ENCODE peak calls at places on chromosomes 3 and 15, in nine cellular contexts. One of them, this sample, is unnamed.

GRCh38 chr3:12993623-12994356 is 79.4 kb downstream of the IQSEC1 start:
- DNase-seq in body of pancreas: peak; percentile 47
- DNase-seq in fibroblast of mammary gland: no peak
- DNase-seq in RWPE2: no peak
- DNase-seq in WTC11: peak; percentile 57
- DNase-seq in brain microvascular endothelial cell: no peak
- DNase-seq in HFF-Myc: no peak
- DNase-seq in A549: peak; percentile 17
- DNase-seq in transverse colon: peak; percentile 34
- DNase-seq in this sample: no peak

GRCh38 chr3:125119752-125120369 is 64.1 kb upstream of the HEG1 start:
- DNase-seq in A549: no peak
- DNase-seq in WTC11: no peak
- DNase-seq in HFF-Myc: no peak
- DNase-seq in RWPE2: no peak
- DNase-seq in fibroblast of mammary gland: no peak
- DNase-seq in transverse colon: no peak
- DNase-seq in body of pancreas: no peak
- DNase-seq in brain microvascular endothelial cell: no peak
- DNase-seq in this sample: no peak

GRCh38 chr15:59298255-59298856 is 74.3 kb downstream of the MYO1E start:
- DNase-seq in A549: no peak
- DNase-seq in WTC11: no peak
- DNase-seq in body of pancreas: no peak
- DNase-seq in RWPE2: peak; percentile 84
- DNase-seq in HFF-Myc: no peak
- DNase-seq in transverse colon: no peak
- DNase-seq in brain microvascular endothelial cell: no peak
- DNase-seq in fibroblast of mammary gland: peak; percentile 32
- DNase-seq in this sample: peak; percentile 81

GRCh38 chr3:155047672-155048071 is 32.4 kb upstream of the MME start:
- DNase-seq in body of pancreas: no peak
- DNase-seq in brain microvascular endothelial cell: no peak
- DNase-seq in transverse colon: no peak
- DNase-seq in fibroblast of mammary gland: no peak
- DNase-seq in WTC11: no peak
- DNase-seq in RWPE2: no peak
- DNase-seq in HFF-Myc: no peak
- DNase-seq in A549: no peak
- DNase-seq in this sample: no peak

GRCh38 chr15:89912145-89912673 is 543 bp downstream of the ARPIN start:
- DNase-seq in HFF-Myc: no peak
- DNase-seq in WTC11: peak; percentile 42
- DNase-seq in fibroblast of mammary gland: peak; percentile 12
- DNase-seq in RWPE2: peak; percentile 66
- DNase-seq in A549: peak; percentile 44
- DNase-seq in body of pancreas: peak; percentile 63
- DNase-seq in brain microvascular endothelial cell: no peak
- DNase-seq in transverse colon: peak; percentile 74
- DNase-seq in this sample: peak; percentile 51

GRCh38 chr15:93358171-93359036 is 269.4 kb upstream of the RGMA start:
- DNase-seq in fibroblast of mammary gland: no peak
- DNase-seq in RWPE2: no peak
- DNase-seq in WTC11: no peak
- DNase-seq in A549: no peak
- DNase-seq in transverse colon: no peak
- DNase-seq in HFF-Myc: no peak
- DNase-seq in brain microvascular endothelial cell: no peak
- DNase-seq in body of pancreas: no peak
- DNase-seq in this sample: no peak

GRCh38 chr15:35519536-35520149 is 26.3 kb downstream of the DPH6 start:
- DNase-seq in RWPE2: no peak
- DNase-seq in WTC11: no peak
- DNase-seq in body of pancreas: no peak
- DNase-seq in A549: peak; percentile 32
- DNase-seq in HFF-Myc: peak; percentile 55
- DNase-seq in fibroblast of mammary gland: peak; percentile 70
- DNase-seq in brain microvascular endothelial cell: peak; percentile 31
- DNase-seq in transverse colon: no peak
- DNase-seq in this sample: no peak

GRCh38 chr3:37969601-37970100 is 20.9 kb upstream of the VILL start:
- DNase-seq in fibroblast of mammary gland: no peak
- DNase-seq in body of pancreas: no peak
- DNase-seq in A549: no peak
- DNase-seq in RWPE2: no peak
- DNase-seq in WTC11: no peak
- DNase-seq in HFF-Myc: no peak
- DNase-seq in transverse colon: no peak
- DNase-seq in brain microvascular endothelial cell: no peak
- DNase-seq in this sample: no peak

GRCh38 chr15:44033894-44034293 is 161.2 kb downstream of the FRMD5 start:
- DNase-seq in WTC11: no peak
- DNase-seq in transverse colon: no peak
- DNase-seq in fibroblast of mammary gland: peak; percentile 77
- DNase-seq in A549: peak; percentile 15
- DNase-seq in brain microvascular endothelial cell: peak; percentile 71
- DNase-seq in HFF-Myc: peak; percentile 33
- DNase-seq in body of pancreas: peak; percentile 21
- DNase-seq in RWPE2: no peak
- DNase-seq in this sample: peak; percentile 50

GRCh38 chr15:55799287-55800212 is 56.6 kb upstream of the PRTG start:
- DNase-seq in body of pancreas: peak; percentile 13
- DNase-seq in WTC11: peak; percentile 79
- DNase-seq in brain microvascular endothelial cell: peak; percentile 53
- DNase-seq in RWPE2: no peak
- DNase-seq in HFF-Myc: no peak
- DNase-seq in transverse colon: peak; percentile 8
- DNase-seq in fibroblast of mammary gland: peak; percentile 66
- DNase-seq in A549: peak; percentile 63
- DNase-seq in this sample: peak; percentile 82

DNA sequence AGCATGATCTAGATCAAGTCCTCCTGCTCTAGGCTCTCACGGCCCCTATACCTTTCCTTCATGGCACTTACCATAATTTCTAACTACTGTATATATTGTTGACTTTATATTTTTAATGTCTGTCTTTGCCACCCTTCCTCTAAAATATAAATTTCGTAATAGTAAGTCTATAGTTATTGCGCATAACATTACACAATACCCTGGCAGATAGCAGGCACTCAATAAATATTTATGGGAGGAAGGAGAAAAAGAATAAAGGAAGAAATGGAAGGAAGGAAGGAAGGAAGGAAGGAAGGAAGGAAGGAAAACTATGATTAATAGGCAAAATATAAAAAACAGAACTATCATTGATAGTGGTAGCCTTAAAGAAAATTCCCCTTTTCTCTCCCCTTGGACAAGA is 190.3 kb upstream of the LMCD1 start:
- DNase-seq in fibroblast of mammary gland: no peak
- DNase-seq in body of pancreas: no peak
- DNase-seq in brain microvascular endothelial cell: no peak
- DNase-seq in RWPE2: no peak
- DNase-seq in WTC11: no peak
- DNase-seq in HFF-Myc: no peak
- DNase-seq in A549: no peak
- DNase-seq in transverse colon: no peak
- DNase-seq in this sample: no peak
- TF ChIP-seq CTCF in fibroblast of mammary gland: no peak
- TF ChIP-seq CTCF in body of pancreas: no peak
- TF ChIP-seq CTCF in brain microvascular endothelial cell: no peak
- TF ChIP-seq CTCF in RWPE2: no peak
- TF ChIP-seq CTCF in WTC11: no peak
- TF ChIP-seq CTCF in HFF-Myc: no peak
- TF ChIP-seq CTCF in A549: no peak
- TF ChIP-seq CTCF in transverse colon: no peak
- TF ChIP-seq CTCF in this sample: no peak

DNA sequence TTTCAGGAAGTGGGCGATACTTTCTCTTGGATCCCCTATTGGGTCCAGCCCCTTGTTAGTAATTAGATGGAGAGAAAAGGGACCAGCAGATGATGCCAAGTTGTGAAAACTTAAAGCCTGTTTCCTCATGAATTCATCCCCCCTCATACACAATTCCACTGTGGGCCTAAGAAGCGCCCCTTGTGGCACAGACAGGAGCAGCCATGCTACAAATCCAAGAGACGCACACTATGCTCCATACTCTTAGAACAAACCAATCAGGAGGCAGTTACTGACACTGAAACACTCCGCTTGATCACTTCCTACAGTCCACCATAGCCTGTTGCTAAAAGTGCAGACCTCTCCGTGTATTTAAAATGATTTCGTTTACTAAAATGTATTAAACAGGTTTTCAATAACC is 111.3 kb upstream of the ARRDC4 start:
- DNase-seq in brain microvascular endothelial cell: no peak
- DNase-seq in A549: peak; percentile 7
- DNase-seq in RWPE2: no peak
- DNase-seq in fibroblast of mammary gland: no peak
- DNase-seq in body of pancreas: no peak
- DNase-seq in HFF-Myc: no peak
- DNase-seq in WTC11: no peak
- DNase-seq in transverse colon: no peak
- DNase-seq in this sample: no peak
- TF ChIP-seq CTCF in brain microvascular endothelial cell: no peak
- TF ChIP-seq CTCF in A549: no peak
- TF ChIP-seq CTCF in RWPE2: peak; percentile 14
- TF ChIP-seq CTCF in fibroblast of mammary gland: no peak
- TF ChIP-seq CTCF in body of pancreas: no peak
- TF ChIP-seq CTCF in HFF-Myc: peak; percentile 6
- TF ChIP-seq CTCF in WTC11: peak; percentile 21
- TF ChIP-seq CTCF in transverse colon: no peak
- TF ChIP-seq CTCF in this sample: no peak

GRCh38 chr3:162398554-162398953 is 901.9 kb downstream of the OTOL1 start:
- DNase-seq in RWPE2: no peak
- DNase-seq in fibroblast of mammary gland: no peak
- DNase-seq in HFF-Myc: no peak
- DNase-seq in transverse colon: no peak
- DNase-seq in brain microvascular endothelial cell: no peak
- DNase-seq in body of pancreas: no peak
- DNase-seq in A549: no peak
- DNase-seq in WTC11: no peak
- DNase-seq in this sample: no peak

GRCh38 chr3:162400697-162401096 is 904.1 kb downstream of the OTOL1 start:
- DNase-seq in A549: no peak
- DNase-seq in HFF-Myc: no peak
- DNase-seq in WTC11: no peak
- DNase-seq in fibroblast of mammary gland: no peak
- DNase-seq in brain microvascular endothelial cell: no peak
- DNase-seq in body of pancreas: no peak
- DNase-seq in RWPE2: no peak
- DNase-seq in transverse colon: no peak
- DNase-seq in this sample: no peak
- TF ChIP-seq CTCF in A549: no peak
- TF ChIP-seq CTCF in HFF-Myc: no peak
- TF ChIP-seq CTCF in WTC11: no peak
- TF ChIP-seq CTCF in fibroblast of mammary gland: no peak
- TF ChIP-seq CTCF in brain microvascular endothelial cell: no peak
- TF ChIP-seq CTCF in body of pancreas: no peak
- TF ChIP-seq CTCF in RWPE2: peak; percentile 20
- TF ChIP-seq CTCF in transverse colon: no peak
- TF ChIP-seq CTCF in this sample: peak; percentile 19

GRCh38 chr15:69413822-69414701 is at the start of gene KIF23:
- DNase-seq in WTC11: peak; percentile 93
- DNase-seq in body of pancreas: peak; percentile 91
- DNase-seq in RWPE2: peak; percentile 99
- DNase-seq in fibroblast of mammary gland: peak; percentile 85
- DNase-seq in transverse colon: peak; percentile 95
- DNase-seq in brain microvascular endothelial cell: peak; percentile 92
- DNase-seq in A549: peak; percentile 97
- DNase-seq in HFF-Myc: peak; percentile 75
- DNase-seq in this sample: peak; percentile 97
- TF ChIP-seq CTCF in WTC11: no peak
- TF ChIP-seq CTCF in body of pancreas: no peak
- TF ChIP-seq CTCF in RWPE2: no peak
- TF ChIP-seq CTCF in fibroblast of mammary gland: no peak
- TF ChIP-seq CTCF in transverse colon: no peak
- TF ChIP-seq CTCF in brain microvascular endothelial cell: no peak
- TF ChIP-seq CTCF in A549: no peak
- TF ChIP-seq CTCF in HFF-Myc: no peak
- TF ChIP-seq CTCF in this sample: no peak

DNA sequence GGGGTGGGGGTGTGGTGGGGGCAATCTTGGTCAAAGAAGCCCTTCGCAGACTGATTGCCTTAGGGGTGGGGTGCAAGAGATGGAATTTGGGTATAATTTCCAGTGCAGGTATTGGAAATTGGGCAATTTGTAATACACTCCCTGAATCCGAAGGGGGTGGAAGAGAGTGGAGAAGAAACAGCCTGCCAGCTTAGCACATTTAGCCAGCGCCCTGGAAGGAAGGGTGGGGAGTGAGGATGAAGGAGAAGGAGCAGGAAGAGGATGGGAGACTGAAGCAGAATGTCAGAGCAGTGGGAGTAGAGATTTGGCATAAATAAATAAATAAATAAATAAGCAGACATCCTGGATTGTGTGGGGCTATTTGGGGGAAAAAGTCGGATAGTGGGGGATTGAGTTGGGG is 1.6 kb downstream of the GAP43 start:
- DNase-seq in brain microvascular endothelial cell: no peak
- DNase-seq in fibroblast of mammary gland: no peak
- DNase-seq in A549: no peak
- DNase-seq in HFF-Myc: no peak
- DNase-seq in WTC11: no peak
- DNase-seq in body of pancreas: no peak
- DNase-seq in RWPE2: no peak
- DNase-seq in transverse colon: no peak
- DNase-seq in this sample: no peak
- TF ChIP-seq CTCF in brain microvascular endothelial cell: no peak
- TF ChIP-seq CTCF in fibroblast of mammary gland: no peak
- TF ChIP-seq CTCF in A549: no peak
- TF ChIP-seq CTCF in HFF-Myc: no peak
- TF ChIP-seq CTCF in WTC11: no peak
- TF ChIP-seq CTCF in body of pancreas: no peak
- TF ChIP-seq CTCF in RWPE2: no peak
- TF ChIP-seq CTCF in transverse colon: no peak
- TF ChIP-seq CTCF in this sample: no peak